ENCODE peak calls at places on chromosomes 11 and 22, in nine cellular contexts. M is tibial artery, Z is left ventricle myocardium inferior, T is body of pancreas, S is right atrium auricular region, R is left lung, L is foreskin keratinocyte, O is AG04450, H is breast epithelium. E is an unnamed sample.

GRCh38 chr11:11978792-11979486 is 29.5 kb downstream of the DKK3 start:
- DNase-seq in M (peak), Z (peak), T (peak), S (peak), R (no peak), L (no peak), O (no peak), H (peak), E (peak)

GRCh38 chr11:41413843-41414242 is 45.6 kb downstream of the LRRC4C start:
- DNase-seq in M (no peak), Z (no peak), T (no peak), S (no peak), R (no peak), L (no peak), O (no peak), H (no peak), E (no peak)

GRCh38 chr11:111352935-111353695 is 26.0 kb downstream of the POU2AF1 start:
- DNase-seq in M (no peak), Z (no peak), T (peak), S (no peak), R (no peak), L (no peak), O (no peak), H (peak), E (peak)

GRCh38 chr22:46591890-46592289 is 28.3 kb upstream of the GRAMD4 start:
- DNase-seq in M (no peak), Z (no peak), T (no peak), S (no peak), R (no peak), L (no peak), O (no peak), H (no peak), E (no peak)

GRCh38 chr22:24005201-24005600 is at the start of gene GSTT4:
- DNase-seq in M (peak), Z (peak), T (no peak), S (no peak), R (peak), L (no peak), O (no peak), H (no peak), E (no peak)

GRCh38 chr11:61090521-61090920 is 11.8 kb upstream of the CD5 start:
- DNase-seq in M (no peak), Z (no peak), T (no peak), S (no peak), R (peak), L (no peak), O (no peak), H (no peak), E (peak)

GRCh38 chr11:15705886-15706285 is 591.2 kb downstream of the INSC start:
- DNase-seq in M (no peak), Z (no peak), T (no peak), S (no peak), R (no peak), L (no peak), O (no peak), H (no peak), E (no peak)

GRCh38 chr22:50581031-50581949 is 1.4 kb downstream of the CHKB start:
- DNase-seq in M (no peak), Z (no peak), T (no peak), S (no peak), R (no peak), L (no peak), O (no peak), H (no peak), E (no peak)

GRCh38 chr22:28907311-28908008 is 24.1 kb downstream of the ZNRF3 start:
- DNase-seq in M (no peak), Z (no peak), T (no peak), S (no peak), R (no peak), L (no peak), O (no peak), H (no peak), E (no peak)

GRCh38 chr22:29302402-29302680 is 4.1 kb upstream of the GAS2L1 start:
- DNase-seq in M (no peak), Z (no peak), T (no peak), S (no peak), R (no peak), L (no peak), O (no peak), H (no peak), E (no peak)

GRCh38 chr11:101912823-101913284 is 2.0 kb upstream of the CEP126 start:
- DNase-seq in M (no peak), Z (no peak), T (no peak), S (no peak), R (no peak), L (no peak), O (no peak), H (no peak), E (no peak)

GRCh38 chr11:16969010-16970004 is 44.9 kb downstream of the PLEKHA7 start:
- DNase-seq in M (no peak), Z (no peak), T (no peak), S (no peak), R (no peak), L (no peak), O (no peak), H (no peak), E (no peak)

GRCh38 chr11:4181780-4182721 is 87.5 kb downstream of the RRM1 start:
- DNase-seq in M (no peak), Z (peak), T (peak), S (peak), R (peak), L (peak), O (peak), H (peak), E (no peak)

GRCh38 chr11:43825217-43825816 is 55.3 kb upstream of the ALKBH3 start:
- DNase-seq in M (no peak), Z (no peak), T (peak), S (no peak), R (no peak), L (no peak), O (no peak), H (no peak), E (no peak)

GRCh38 chr22:26589367-26589844 is 526 bp downstream of the TPST2 start:
- DNase-seq in M (no peak), Z (peak), T (peak), S (no peak), R (no peak), L (no peak), O (no peak), H (no peak), E (peak)

GRCh38 chr22:39994046-39994565 is 648 bp upstream of the FAM83F start:
- DNase-seq in M (no peak), Z (no peak), T (no peak), S (no peak), R (no peak), L (peak), O (no peak), H (no peak), E (no peak)

GRCh38 chr11:129980086-129980485 is 22.5 kb downstream of the PRDM10 start:
- DNase-seq in M (no peak), Z (no peak), T (no peak), S (no peak), R (no peak), L (no peak), O (no peak), H (no peak), E (no peak)

GRCh38 chr11:2898366-2899079 is 12.9 kb upstream of the CDKN1C start:
- DNase-seq in M (peak), Z (peak), T (peak), S (peak), R (peak), L (peak), O (peak), H (no peak), E (no peak)

GRCh38 chr11:27228891-27229290 is 134.1 kb downstream of the CCDC34 start:
- DNase-seq in M (no peak), Z (no peak), T (no peak), S (no peak), R (no peak), L (no peak), O (no peak), H (no peak), E (no peak)

GRCh38 chr11:14213006-14213405 is 146.0 kb downstream of the RRAS2 start:
- DNase-seq in M (no peak), Z (no peak), T (no peak), S (no peak), R (no peak), L (no peak), O (no peak), H (no peak), E (no peak)

GRCh38 chr11:67352546-67353316 is 615 bp downstream of the POLD4 start:
- DNase-seq in M (peak), Z (peak), T (peak), S (no peak), R (peak), L (no peak), O (no peak), H (no peak), E (peak)

GRCh38 chr11:61919113-61919840 is 1.9 kb upstream of the RAB3IL1 start:
- DNase-seq in M (no peak), Z (no peak), T (no peak), S (peak), R (no peak), L (no peak), O (no peak), H (no peak), E (no peak)

GRCh38 chr11:1943977-1944376 is 3.2 kb upstream of the MRPL23 start:
- DNase-seq in M (peak), Z (no peak), T (no peak), S (no peak), R (peak), L (peak), O (no peak), H (peak), E (peak)

GRCh38 chr22:39132871-39133524 is 19.5 kb downstream of the CBX7 start:
- DNase-seq in M (peak), Z (no peak), T (no peak), S (no peak), R (peak), L (no peak), O (no peak), H (no peak), E (no peak)

GRCh38 chr11:77109236-77110019 is 6.8 kb downstream of the OMP start:
- DNase-seq in M (no peak), Z (no peak), T (no peak), S (no peak), R (peak), L (no peak), O (no peak), H (no peak), E (no peak)

GRCh38 chr11:64356498-64357411 is 2.2 kb upstream of the RPS6KA4 start:
- DNase-seq in M (no peak), Z (no peak), T (peak), S (no peak), R (peak), L (no peak), O (no peak), H (no peak), E (no peak)

GRCh38 chr22:27809700-27810365 is 8.3 kb upstream of the MN1 start:
- DNase-seq in M (no peak), Z (no peak), T (no peak), S (no peak), R (no peak), L (no peak), O (no peak), H (no peak), E (no peak)

GRCh38 chr11:61841636-61842332 is 13.7 kb downstream of the FADS2 start:
- DNase-seq in M (no peak), Z (no peak), T (no peak), S (no peak), R (no peak), L (no peak), O (no peak), H (no peak), E (no peak)

GRCh38 chr11:72225411-72225951 is 914 bp downstream of the INPPL1 start:
- DNase-seq in M (peak), Z (no peak), T (no peak), S (peak), R (no peak), L (no peak), O (no peak), H (peak), E (no peak)

GRCh38 chr11:116072776-116073175 is 568.6 kb upstream of the CADM1 start:
- DNase-seq in M (no peak), Z (no peak), T (no peak), S (no peak), R (no peak), L (no peak), O (no peak), H (no peak), E (no peak)

GRCh38 chr11:8760896-8761295 is 78.3 kb downstream of the RPL27A start:
- DNase-seq in M (no peak), Z (no peak), T (no peak), S (no peak), R (no peak), L (no peak), O (peak), H (no peak), E (no peak)

GRCh38 chr11:133693110-133693509 is 152.2 kb downstream of the SPATA19 start:
- DNase-seq in M (no peak), Z (peak), T (no peak), S (no peak), R (no peak), L (no peak), O (no peak), H (no peak), E (no peak)

GRCh38 chr22:50471197-50471847 is 3.5 kb downstream of the SBF1 start:
- DNase-seq in M (no peak), Z (no peak), T (no peak), S (no peak), R (peak), L (no peak), O (no peak), H (no peak), E (no peak)

GRCh38 chr11:33804471-33804870 is 30.2 kb upstream of the FBXO3 start:
- DNase-seq in M (no peak), Z (no peak), T (no peak), S (no peak), R (no peak), L (no peak), O (no peak), H (no peak), E (no peak)

GRCh38 chr11:2807801-2808241 is 77.8 kb downstream of the CDKN1C start:
- DNase-seq in M (peak), Z (peak), T (peak), S (no peak), R (peak), L (no peak), O (no peak), H (no peak), E (peak)

GRCh38 chr11:110077866-110078325 is 15.3 kb upstream of the ZC3H12C start:
- DNase-seq in M (no peak), Z (no peak), T (no peak), S (no peak), R (no peak), L (peak), O (no peak), H (no peak), E (no peak)

GRCh38 chr22:44351685-44352377 is 39.1 kb upstream of the SHISAL1 start:
- DNase-seq in M (no peak), Z (no peak), T (peak), S (peak), R (peak), L (peak), O (peak), H (no peak), E (peak)
- H3K27ac ChIP-seq in M (no peak), Z (no peak), T (no peak), S (no peak), R (no peak), L (no peak), O (peak), H (no peak), E (peak)

GRCh38 chr11:80320765-80321164 is 879.9 kb upstream of the TENM4 start:
- DNase-seq in M (no peak), Z (no peak), T (no peak), S (no peak), R (no peak), L (no peak), O (no peak), H (no peak), E (no peak)
- TF ChIP-seq CTCF in M (no peak), Z (peak), T (no peak), S (no peak), R (no peak), L (peak), O (peak), H (no peak), E (no peak)

GRCh38 chr11:92413757-92414513 is 189.3 kb downstream of the FAT3 start:
- DNase-seq in M (no peak), Z (no peak), T (no peak), S (no peak), R (no peak), L (no peak), O (no peak), H (no peak), E (no peak)

GRCh38 chr11:92423133-92423532 is 198.5 kb downstream of the FAT3 start:
- DNase-seq in M (no peak), Z (no peak), T (no peak), S (no peak), R (no peak), L (no peak), O (no peak), H (no peak), E (no peak)

GRCh38 chr11:92411431-92411830 is 186.8 kb downstream of the FAT3 start:
- DNase-seq in M (no peak), Z (no peak), T (no peak), S (no peak), R (no peak), L (no peak), O (no peak), H (no peak), E (no peak)

GRCh38 chr11:92415246-92415645 is 190.6 kb downstream of the FAT3 start:
- DNase-seq in M (no peak), Z (no peak), T (no peak), S (no peak), R (no peak), L (no peak), O (no peak), H (peak), E (no peak)

DNA sequence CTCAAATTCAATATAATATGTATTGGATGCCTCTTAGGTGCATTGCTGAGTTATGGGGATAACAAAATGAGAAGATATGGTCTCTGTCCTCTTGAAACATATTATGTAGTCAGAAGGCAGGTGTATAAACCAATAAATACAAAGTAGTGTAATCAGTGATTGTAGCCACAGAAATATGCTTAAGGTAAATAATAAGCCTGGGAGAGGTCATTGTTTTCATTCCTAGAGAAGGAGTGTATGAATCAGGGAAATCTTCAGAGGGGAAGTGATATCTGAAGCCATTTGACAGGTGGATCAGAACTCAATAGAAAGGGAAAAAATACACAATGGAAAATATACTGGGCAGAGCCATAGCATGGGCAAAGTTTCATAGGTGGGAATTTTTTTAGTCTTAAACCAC is 192.7 kb downstream of the FAT3 start:
- DNase-seq in M (no peak), Z (no peak), T (no peak), S (no peak), R (no peak), L (no peak), O (no peak), H (no peak), E (no peak)
- H3K27ac ChIP-seq in M (no peak), Z (no peak), T (no peak), S (no peak), R (no peak), L (no peak), O (no peak), H (no peak), E (no peak)

DNA sequence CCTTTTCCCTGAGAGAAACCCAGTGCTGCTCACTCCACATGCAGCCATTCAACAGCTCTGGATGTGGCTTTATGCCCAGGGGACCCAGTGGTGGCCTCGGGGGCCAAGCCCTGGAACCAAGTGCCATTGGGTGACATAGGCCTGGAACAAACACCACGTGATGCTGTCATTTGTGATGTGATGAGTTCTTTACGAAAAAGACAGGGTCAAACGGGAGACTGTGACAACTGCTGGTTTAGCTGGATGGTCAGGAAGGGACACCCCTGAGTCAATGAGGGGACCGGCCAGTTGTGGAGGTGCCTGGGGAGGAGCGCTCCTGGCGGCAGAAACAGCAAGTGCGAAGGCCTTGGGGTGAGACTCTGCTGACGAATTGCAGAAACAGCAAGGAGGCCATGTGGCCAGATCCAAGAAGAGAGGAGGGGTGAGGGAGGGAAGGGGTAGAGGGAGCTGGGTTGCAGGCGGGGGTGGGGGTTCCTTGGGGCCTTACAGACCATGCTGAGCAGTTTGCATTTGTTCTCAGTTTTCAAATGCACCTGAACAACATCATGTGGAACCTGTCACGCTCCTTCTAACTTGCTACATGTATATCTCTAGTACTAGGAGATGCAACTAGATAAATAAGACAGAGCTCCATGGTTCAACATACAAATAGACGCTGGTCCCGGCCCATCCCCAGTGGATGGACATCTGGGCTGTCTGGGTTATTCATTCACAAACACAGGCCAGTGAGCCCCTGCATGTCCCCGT is 56.1 kb downstream of the IGLL5 start:
- DNase-seq in M (no peak), Z (no peak), T (no peak), S (peak), R (peak), L (no peak), O (no peak), H (no peak), E (no peak)
- TF ChIP-seq CTCF in M (no peak), Z (no peak), T (no peak), S (no peak), R (no peak), L (no peak), O (no peak), H (no peak), E (no peak)

DNA sequence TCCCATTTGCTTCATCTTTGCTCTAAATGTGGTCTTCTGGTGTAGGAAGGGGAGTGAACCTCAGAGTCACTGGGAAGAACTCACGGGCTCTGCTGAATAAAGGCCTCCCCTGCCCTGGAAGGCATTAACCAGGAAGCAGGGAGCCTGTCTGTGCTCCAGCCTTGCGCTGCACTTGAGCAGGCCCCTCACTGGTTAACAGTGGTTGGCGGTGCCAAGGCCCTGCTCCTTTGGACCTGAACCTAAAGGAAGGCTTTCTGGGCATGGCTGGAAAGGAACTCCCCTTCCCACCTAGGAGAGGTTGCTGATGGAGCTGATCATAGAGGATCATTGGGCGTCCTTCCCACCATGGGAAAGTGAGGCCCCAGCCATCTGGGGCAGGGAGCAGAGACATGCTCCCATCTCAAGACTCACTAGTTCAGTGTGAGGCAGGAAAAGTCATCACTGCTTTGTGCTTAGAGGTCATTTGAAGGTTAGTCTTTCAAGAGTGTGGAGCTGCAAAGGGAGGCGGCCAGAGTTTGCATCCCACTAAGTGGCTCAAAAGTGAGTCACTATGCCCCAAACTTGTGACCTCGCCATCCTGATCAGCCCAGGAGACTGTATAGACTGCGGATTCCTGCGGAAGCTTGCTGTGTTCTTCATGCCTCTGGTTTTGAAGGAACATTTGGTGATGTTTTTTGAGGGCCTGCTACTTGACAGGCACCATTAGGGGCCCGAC is 50.4 kb downstream of the DBX1 start:
- DNase-seq in M (no peak), Z (no peak), T (no peak), S (no peak), R (no peak), L (no peak), O (no peak), H (no peak), E (no peak)
- H3K27ac ChIP-seq in M (peak), Z (no peak), T (no peak), S (no peak), R (no peak), L (no peak), O (peak), H (no peak), E (peak)

GRCh38 chr22:18082467-18082866 is 4.7 kb downstream of the PEX26 start:
- DNase-seq in M (no peak), Z (no peak), T (no peak), S (no peak), R (no peak), L (no peak), O (no peak), H (no peak), E (no peak)
- TF ChIP-seq CTCF in M (no peak), Z (no peak), T (no peak), S (no peak), R (no peak), L (no peak), O (no peak), H (no peak), E (no peak)

E was measured in uterus.